ENCODE peak calls at places on chromosomes 13 and 19, in eight cellular contexts. Q, C, L, G, J, Z, T and M are unnamed samples.

GRCh38 chr19:4295972-4296771 is 6.0 kb downstream of the TMIGD2 start:
- DNase-seq in G (no peak), L (no peak), Z (peak), J (no peak), C (no peak), T (no peak), Q (no peak), M (peak)

GRCh38 chr13:25899464-25899863 is 152.4 kb downstream of the SHISA2 start:
- DNase-seq in G (no peak), L (no peak), J (no peak), Q (no peak), Z (no peak), T (no peak), C (no peak), M (no peak)

GRCh38 chr19:42121666-42122069 is 10.6 kb downstream of the POU2F2 start:
- DNase-seq in C (no peak), Q (no peak), L (peak), Z (no peak), G (peak), T (no peak), J (peak), M (no peak)

GRCh38 chr13:113785051-113786010 is 26.3 kb downstream of the TMEM255B start:
- DNase-seq in C (no peak), Q (no peak), G (peak), Z (no peak), L (no peak), T (no peak), J (peak), M (peak)

GRCh38 chr19:956747-957451 is 27.2 kb upstream of the WDR18 start:
- DNase-seq in T (no peak), J (no peak), L (no peak), Z (no peak), G (no peak), C (no peak), Q (no peak), M (no peak)

GRCh38 chr19:5080030-5080644 is 111.2 kb downstream of the KDM4B start:
- DNase-seq in Q (no peak), G (no peak), C (no peak), Z (no peak), T (no peak), J (no peak), L (no peak), M (peak)

GRCh38 chr13:45769072-45769471 is 67.0 kb downstream of the CBY2 start:
- DNase-seq in G (no peak), Z (no peak), T (no peak), L (no peak), Q (no peak), C (no peak), J (no peak), M (no peak)

GRCh38 chr19:49809987-49810389 is 3.1 kb downstream of the FUZ start:
- DNase-seq in J (no peak), T (no peak), L (no peak), G (no peak), Q (no peak), Z (no peak), C (no peak), M (no peak)

GRCh38 chr13:112063807-112064206 is 3.1 kb upstream of the SOX1 start:
- DNase-seq in Z (no peak), T (no peak), G (no peak), C (no peak), J (no peak), Q (no peak), L (no peak), M (no peak)